ENCODE peak calls at places on chromosomes 12 and 14, in ten cellular contexts. C is CD8-positive, alpha-beta memory T cell; J is HT1080; G is H1; Q is ELF-1; V is C1 segment of cervical spinal cord; N is choroid plexus epithelial cell; E is activated gamma-delta T cell treated with Interleukin-2 at 50 U/mL for 16 hours; X is HS-5; S is cardiac fibroblast. T is an unnamed sample.

GRCh38 chr12:20495997-20496396 is 127.7 kb downstream of the PDE3A start:
- DNase-seq in C (no peak), J (no peak), G (no peak), Q (no peak), V (no peak), N (no peak), E (no peak), X (no peak), S (no peak), T (no peak)

GRCh38 chr12:117120787-117121186 is 21.6 kb upstream of the TESC start:
- DNase-seq in C (no peak), J (no peak), G (no peak), Q (no peak), V (no peak), N (no peak), E (no peak), X (no peak), S (no peak), T (no peak)

GRCh38 chr12:77761286-77761685 is 69.4 kb upstream of the NAV3 start:
- DNase-seq in C (no peak), J (no peak), G (no peak), Q (no peak), V (no peak), N (no peak), E (no peak), X (no peak), S (no peak), T (no peak)

GRCh38 chr12:90174198-90174510 is 465.5 kb upstream of the ATP2B1 start:
- DNase-seq in C (no peak), J (peak), G (no peak), Q (no peak), V (no peak), N (peak), E (no peak), X (no peak), S (no peak), T (no peak)

GRCh38 chr12:129531004-129531403 is 372.8 kb downstream of the TMEM132D start:
- DNase-seq in C (no peak), J (peak), G (no peak), Q (peak), V (no peak), N (peak), E (no peak), X (no peak), S (no peak), T (no peak)

GRCh38 chr14:67387195-67387594 is 24.8 kb downstream of the PLEK2 start:
- DNase-seq in C (no peak), J (peak), G (no peak), Q (no peak), V (no peak), N (no peak), E (no peak), X (no peak), S (no peak), T (no peak)

GRCh38 chr14:80105488-80105994 is 105.8 kb downstream of the DIO2 start:
- DNase-seq in C (no peak), J (no peak), G (no peak), Q (no peak), V (no peak), N (no peak), E (no peak), X (no peak), S (no peak), T (no peak)

GRCh38 chr12:51749201-51749985 is 99.1 kb downstream of the FIGNL2 start:
- DNase-seq in C (no peak), J (no peak), G (no peak), Q (no peak), V (no peak), N (no peak), E (no peak), X (no peak), S (no peak), T (no peak)